ENCODE peak calls at places on chromosomes 5 and 9, in seven cellular contexts. O, D, F, Q, E, Y and L are unnamed samples.

GRCh38 chr9:133654736-133655657 is 18.8 kb downstream of the DBH start:
- DNase-seq in O (no peak), D (no peak), F (no peak), Q (no peak), E (no peak), Y (no peak), L (no peak)

GRCh38 chr5:128038641-128039040 is 44.9 kb upstream of the SLC12A2 start:
- DNase-seq in O (peak; percentile 87), D (no peak), F (no peak), Q (no peak), E (peak; percentile 79), Y (peak; percentile 11), L (no peak)

GRCh38 chr5:76845890-76846289 is 3.9 kb upstream of the S100Z start:
- DNase-seq in O (no peak), D (no peak), F (no peak), Q (no peak), E (no peak), Y (no peak), L (no peak)

GRCh38 chr5:140303987-140304386 is 1.1 kb upstream of the PFDN1 start:
- DNase-seq in O (no peak), D (no peak), F (peak; percentile 17), Q (no peak), E (no peak), Y (no peak), L (no peak)

GRCh38 chr9:74348777-74349176 is 148.4 kb upstream of the RORB start:
- DNase-seq in O (no peak), D (no peak), F (no peak), Q (no peak), E (no peak), Y (no peak), L (no peak)

GRCh38 chr9:121222524-121223171 is 21.0 kb upstream of the RAB14 start:
- DNase-seq in O (peak; percentile 48), D (no peak), F (no peak), Q (no peak), E (peak; percentile 74), Y (no peak), L (no peak)

GRCh38 chr5:51567636-51568035 is 184.4 kb downstream of the ISL1 start:
- DNase-seq in O (no peak), D (no peak), F (no peak), Q (no peak), E (no peak), Y (no peak), L (no peak)

GRCh38 chr9:126705767-126706697 is 92.3 kb downstream of the LMX1B start:
- DNase-seq in O (no peak), D (peak; percentile 81), F (peak; percentile 89), Q (peak; percentile 93), E (peak; percentile 47), Y (no peak), L (no peak)

GRCh38 chr5:112475747-112476435 is 56.8 kb upstream of the EPB41L4A start:
- DNase-seq in O (peak; percentile 20), D (no peak), F (no peak), Q (no peak), E (no peak), Y (no peak), L (no peak)

GRCh38 chr9:78029601-78030552 is 1.7 kb downstream of the GNAQ start:
- DNase-seq in O (peak; percentile 54), D (peak; percentile 48), F (peak; percentile 40), Q (no peak), E (peak; percentile 59), Y (no peak), L (no peak)

GRCh38 chr5:154653764-154654483 is 101.3 kb upstream of the LARP1 start:
- DNase-seq in O (no peak), D (no peak), F (no peak), Q (peak; percentile 55), E (peak; percentile 30), Y (no peak), L (no peak)